ENCODE peak calls at places on chromosomes 3 and 15, in eight cellular contexts. K is esophagus squamous epithelium; M is SK-N-SH; E is caudate nucleus; P is CD4-positive, alpha-beta T cell; G is dorsolateral prefrontal cortex; U is ovary; O is heart right ventricle. W is an unnamed sample.

GRCh38 chr3:2706144-2706835 is 403.9 kb downstream of the IL5RA start:
- DNase-seq in M (no peak), G (no peak), E (no peak), P (no peak), U (no peak), K (no peak), O (no peak), W (no peak)

GRCh38 chr3:184737063-184737462 is 25.2 kb upstream of the MAGEF1 start:
- DNase-seq in P (no peak), E (no peak), U (no peak), O (no peak), G (no peak), K (no peak), M (no peak), W (no peak)

GRCh38 chr3:127043041-127043641 is 60.2 kb downstream of the PLXNA1 start:
- DNase-seq in G (no peak), E (no peak), O (no peak), M (no peak), U (no peak), P (no peak), K (no peak), W (no peak)

GRCh38 chr3:9142346-9142745 is 107.1 kb downstream of the SRGAP3 start:
- DNase-seq in G (no peak), U (no peak), M (no peak), K (no peak), O (no peak), E (no peak), P (no peak), W (no peak)

GRCh38 chr3:177150970-177151627 is 46.2 kb downstream of the TBL1XR1 start:
- DNase-seq in O (no peak), M (no peak), U (no peak), P (no peak), E (no peak), K (no peak), G (no peak), W (no peak)

GRCh38 chr3:11499144-11499543 is 144.6 kb downstream of the VGLL4 start:
- DNase-seq in P (no peak), M (no peak), G (no peak), K (no peak), E (no peak), U (no peak), O (no peak), W (no peak)

GRCh38 chr15:45094358-45094730 is 19.6 kb downstream of the DUOX2 start:
- DNase-seq in P (no peak), G (no peak), M (no peak), U (no peak), E (no peak), O (no peak), K (no peak), W (no peak)

GRCh38 chr3:141227752-141228151 is 3.9 kb upstream of the PXYLP1 start:
- DNase-seq in P (no peak), K (no peak), M (peak), U (no peak), E (no peak), O (no peak), G (no peak), W (no peak)

GRCh38 chr3:105868450-105868744 is 415 bp downstream of the CBLB start:
- DNase-seq in G (peak), K (no peak), M (peak), P (no peak), U (peak), O (peak), E (peak), W (no peak)

GRCh38 chr3:44234674-44235268 is 6.9 kb upstream of the TOPAZ1 start:
- DNase-seq in P (no peak), K (no peak), M (no peak), U (no peak), E (no peak), G (no peak), O (no peak), W (no peak)

GRCh38 chr3:45995370-45996192 is at the start of gene FYCO1:
- DNase-seq in G (peak), K (peak), E (peak), O (peak), U (peak), M (peak), P (peak), W (peak)

GRCh38 chr3:193768069-193768391 is 175.0 kb downstream of the OPA1 start:
- DNase-seq in U (no peak), O (no peak), K (no peak), E (no peak), M (no peak), G (no peak), P (no peak), W (no peak)

GRCh38 chr3:116569611-116570010 is 124.3 kb upstream of the LSAMP start:
- DNase-seq in E (no peak), U (no peak), K (no peak), O (no peak), P (no peak), G (no peak), M (no peak), W (no peak)

GRCh38 chr3:132174500-132174899 is 139.7 kb upstream of the CPNE4 start:
- DNase-seq in P (no peak), U (no peak), G (no peak), M (no peak), O (no peak), K (no peak), E (no peak), W (no peak)

GRCh38 chr15:28953573-28954195 is 67.9 kb downstream of the APBA2 start:
- DNase-seq in M (no peak), G (no peak), E (no peak), U (no peak), P (no peak), K (no peak), O (no peak), W (no peak)

GRCh38 chr3:193229851-193230250 is 11.2 kb upstream of the PLAAT1 start:
- DNase-seq in E (no peak), G (no peak), K (no peak), M (no peak), U (no peak), P (no peak), O (no peak), W (no peak)

GRCh38 chr3:179046497-179047353 is 24.9 kb downstream of the ZMAT3 start:
- DNase-seq in G (no peak), U (no peak), K (no peak), E (no peak), M (no peak), P (no peak), O (no peak), W (no peak)

GRCh38 chr3:188749830-188750229 is 421.9 kb upstream of the TPRG1 start:
- DNase-seq in O (no peak), K (no peak), P (no peak), G (no peak), E (no peak), U (no peak), M (no peak), W (no peak)

GRCh38 chr15:36356978-36357582 is 222.3 kb upstream of the CDIN1 start:
- DNase-seq in K (no peak), M (peak), O (peak), P (no peak), U (no peak), G (no peak), E (no peak), W (no peak)

GRCh38 chr3:172051957-172052354 is 12.6 kb downstream of the FNDC3B start:
- DNase-seq in O (no peak), K (no peak), U (no peak), P (no peak), G (no peak), M (no peak), E (no peak), W (no peak)

GRCh38 chr15:89114974-89115373 is 26.7 kb downstream of the ABHD2 start:
- DNase-seq in E (no peak), K (no peak), P (no peak), O (peak), M (peak), G (no peak), U (peak), W (no peak)

GRCh38 chr3:52481819-52482521 is 13.2 kb upstream of the STAB1 start:
- DNase-seq in K (no peak), O (no peak), M (peak), U (no peak), E (no peak), G (no peak), P (no peak), W (peak)

GRCh38 chr3:183244219-183244618 is 8.8 kb upstream of the B3GNT5 start:
- DNase-seq in G (no peak), U (no peak), O (peak), E (peak), P (no peak), M (no peak), K (no peak), W (no peak)

GRCh38 chr3:181052256-181052655 is 62.7 kb upstream of the DNAJC19 start:
- DNase-seq in U (no peak), G (no peak), M (no peak), K (no peak), E (no peak), O (no peak), P (no peak), W (no peak)

GRCh38 chr3:26307192-26307591 is 315.4 kb upstream of the LRRC3B start:
- DNase-seq in O (no peak), U (no peak), K (no peak), M (no peak), G (no peak), P (no peak), E (no peak), W (no peak)

GRCh38 chr3:100993309-100993708 is at the start of gene ABI3BP:
- DNase-seq in K (no peak), E (no peak), M (peak), P (no peak), O (peak), G (peak), U (peak), W (no peak)

GRCh38 chr15:29539736-29540135 is 270.1 kb upstream of the NSMCE3 start:
- DNase-seq in K (no peak), E (no peak), P (no peak), G (no peak), U (no peak), O (no peak), M (no peak), W (no peak)

GRCh38 chr3:14120111-14120920 is 4.4 kb downstream of the CHCHD4 start:
- DNase-seq in K (no peak), O (no peak), E (no peak), M (no peak), P (no peak), G (no peak), U (no peak), W (no peak)

GRCh38 chr3:141262306-141262705 is 30.7 kb downstream of the PXYLP1 start:
- DNase-seq in P (no peak), M (no peak), U (no peak), K (no peak), G (no peak), E (no peak), O (no peak), W (no peak)

GRCh38 chr15:57611938-57612337 is 20.2 kb downstream of the MYZAP start:
- DNase-seq in O (peak), K (no peak), E (no peak), G (no peak), P (no peak), M (peak), U (no peak), W (no peak)

GRCh38 chr3:32414527-32415202 is 23.0 kb downstream of the CMTM7 start:
- DNase-seq in M (no peak), K (no peak), U (no peak), E (no peak), G (no peak), P (peak), O (peak), W (no peak)

GRCh38 chr15:53910236-53910849 is 67.9 kb upstream of the UNC13C start:
- DNase-seq in K (no peak), O (no peak), M (no peak), G (no peak), E (no peak), P (no peak), U (no peak), W (no peak)

GRCh38 chr3:184284696-184285095 is 8.9 kb downstream of the ECE2 start:
- DNase-seq in O (peak), E (peak), M (peak), P (no peak), K (no peak), G (peak), U (peak), W (no peak)

GRCh38 chr15:100544290-100544945 is 15.7 kb upstream of the CERS3 start:
- DNase-seq in E (no peak), P (no peak), U (no peak), O (no peak), M (peak), K (no peak), G (no peak), W (no peak)

GRCh38 chr3:171005648-171006047 is 20.9 kb downstream of the SLC2A2 start:
- DNase-seq in E (no peak), P (no peak), G (no peak), K (no peak), U (no peak), M (no peak), O (no peak), W (no peak)

GRCh38 chr15:101692799-101693198 is 31.5 kb downstream of the TARS3 start:
- DNase-seq in G (no peak), M (no peak), U (no peak), K (no peak), E (no peak), P (no peak), O (no peak), W (no peak)

GRCh38 chr3:58249358-58250092 is 11.9 kb downstream of the ABHD6 start:
- DNase-seq in K (no peak), E (no peak), G (no peak), M (no peak), P (no peak), O (no peak), U (no peak), W (no peak)

GRCh38 chr3:39096775-39097174 is 10.7 kb downstream of the GORASP1 start:
- DNase-seq in O (no peak), G (no peak), E (no peak), P (no peak), K (no peak), U (no peak), M (no peak), W (no peak)

DNA sequence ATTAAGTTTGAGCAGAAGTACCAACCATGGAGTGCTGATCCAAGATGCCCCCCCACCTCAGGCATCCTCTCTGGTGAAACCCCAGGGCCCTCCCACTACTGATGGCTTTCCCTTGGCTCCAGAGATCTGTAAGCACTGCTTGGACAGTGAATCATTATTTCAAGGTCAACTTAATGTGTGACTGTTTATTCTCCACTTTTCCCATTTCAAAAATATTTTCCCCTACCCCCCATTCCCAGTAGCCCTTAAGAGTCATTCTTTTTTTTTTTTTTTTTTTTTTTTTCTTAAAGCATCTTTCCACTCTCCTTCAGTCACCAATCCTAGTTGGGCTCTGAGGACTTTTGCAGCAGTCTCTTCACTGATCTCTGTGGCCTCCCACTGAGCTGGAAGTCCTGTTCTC is 82.6 kb downstream of the PCCB start:
- DNase-seq in U (peak), E (no peak), O (no peak), K (no peak), P (no peak), G (no peak), M (no peak), W (no peak)
- H3K27ac ChIP-seq in U (no peak), E (no peak), O (no peak), K (no peak), P (no peak), G (no peak), M (no peak), W (no peak)

GRCh38 chr3:15899438-15899837 is 101.7 kb upstream of the ANKRD28 start:
- DNase-seq in E (no peak), O (no peak), M (no peak), P (no peak), U (no peak), G (no peak), K (no peak), W (peak)

GRCh38 chr3:15905041-15905440 is 107.3 kb upstream of the ANKRD28 start:
- DNase-seq in K (no peak), M (no peak), G (no peak), P (no peak), E (no peak), O (no peak), U (no peak), W (no peak)

GRCh38 chr3:15903164-15903563 is 105.4 kb upstream of the ANKRD28 start:
- DNase-seq in G (no peak), M (no peak), U (peak), K (no peak), E (no peak), P (no peak), O (peak), W (no peak)

DNA sequence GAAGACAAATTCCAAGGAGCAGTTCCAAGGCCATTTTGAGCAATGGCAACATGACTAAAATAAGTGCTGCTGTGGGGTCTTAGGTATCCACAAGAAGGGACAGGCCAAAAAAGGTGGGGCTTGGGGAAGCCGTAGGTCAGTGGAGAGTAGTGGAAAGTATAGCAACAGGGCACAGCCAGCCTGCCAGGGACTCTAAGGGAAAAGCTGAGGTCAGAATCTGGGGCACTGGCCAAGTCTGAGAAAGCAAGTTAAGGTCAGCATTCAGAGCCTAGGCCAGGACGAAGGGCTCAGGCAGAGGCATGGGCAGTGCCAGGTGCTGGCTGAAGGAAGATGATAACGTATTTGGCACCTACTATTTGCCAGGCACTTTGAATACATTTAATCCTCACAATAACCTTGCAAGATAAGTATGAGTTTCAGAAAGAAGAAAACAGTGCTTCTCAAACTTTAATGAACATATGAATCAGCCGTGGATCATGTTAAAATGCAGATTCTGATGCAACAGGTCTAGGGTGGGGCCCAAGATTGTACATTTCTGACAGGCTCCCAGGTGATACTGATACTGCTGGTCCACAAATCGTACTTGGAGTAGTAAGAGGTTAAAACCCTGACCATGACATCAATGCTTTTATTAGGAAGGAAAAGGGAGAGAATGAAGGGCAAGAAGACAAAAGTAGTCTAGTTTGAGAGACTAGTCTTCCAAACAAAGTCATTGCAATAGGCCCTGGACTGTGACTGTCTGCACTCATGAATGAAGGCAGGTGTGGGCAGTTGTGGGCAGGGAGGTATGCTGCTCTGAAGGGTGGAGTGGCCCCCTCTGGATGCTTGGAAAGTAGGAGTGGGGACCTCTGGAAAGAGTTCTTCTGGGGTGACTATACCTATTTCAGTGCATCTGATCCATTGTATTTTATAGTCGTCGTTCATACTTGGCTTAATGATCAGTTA is 106.3 kb upstream of the ANKRD28 start:
- DNase-seq in O (peak), K (no peak), G (no peak), M (no peak), P (no peak), E (no peak), U (no peak), W (no peak)
- H3K27ac ChIP-seq in O (peak), K (no peak), G (no peak), M (no peak), P (no peak), E (no peak), U (peak), W (no peak)

GRCh38 chr3:107958151-107958550 is 132.7 kb downstream of the CD47 start:
- DNase-seq in K (no peak), O (no peak), U (no peak), G (no peak), P (no peak), E (no peak), M (no peak), W (no peak)
- H3K27ac ChIP-seq in K (peak), O (peak), U (peak), G (no peak), P (no peak), E (peak), M (no peak), W (no peak)

DNA sequence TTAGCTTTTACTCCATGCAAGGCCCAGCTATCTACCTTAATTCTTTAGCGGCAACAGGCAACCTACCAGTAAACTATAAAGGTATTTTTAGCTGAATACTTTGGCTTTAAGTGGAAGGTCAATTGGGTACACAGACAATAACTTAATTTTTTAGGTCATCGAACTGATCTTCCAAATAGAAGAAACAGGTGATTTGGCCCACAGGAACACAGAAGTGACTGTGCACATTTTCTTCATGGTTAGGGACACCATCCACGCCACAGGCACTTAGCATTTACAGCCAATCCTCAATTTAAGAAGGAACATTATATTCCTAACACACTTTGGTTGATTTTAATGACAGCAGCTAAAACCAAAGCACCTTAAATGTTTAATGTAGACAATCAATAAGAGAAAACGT is 1.9 kb downstream of the ARPP19 start:
- DNase-seq in K (no peak), O (no peak), M (no peak), G (no peak), U (no peak), E (no peak), P (no peak), W (no peak)
- H3K27ac ChIP-seq in K (peak), O (peak), M (no peak), G (no peak), U (no peak), E (no peak), P (no peak), W (no peak)

GRCh38 chr3:125045965-125046364 is 9.8 kb downstream of the HEG1 start:
- DNase-seq in G (no peak), U (no peak), P (no peak), E (no peak), K (no peak), M (no peak), O (no peak), W (no peak)
- H3K27ac ChIP-seq in G (no peak), U (no peak), P (no peak), E (no peak), K (no peak), M (no peak), O (no peak), W (no peak)

DNA sequence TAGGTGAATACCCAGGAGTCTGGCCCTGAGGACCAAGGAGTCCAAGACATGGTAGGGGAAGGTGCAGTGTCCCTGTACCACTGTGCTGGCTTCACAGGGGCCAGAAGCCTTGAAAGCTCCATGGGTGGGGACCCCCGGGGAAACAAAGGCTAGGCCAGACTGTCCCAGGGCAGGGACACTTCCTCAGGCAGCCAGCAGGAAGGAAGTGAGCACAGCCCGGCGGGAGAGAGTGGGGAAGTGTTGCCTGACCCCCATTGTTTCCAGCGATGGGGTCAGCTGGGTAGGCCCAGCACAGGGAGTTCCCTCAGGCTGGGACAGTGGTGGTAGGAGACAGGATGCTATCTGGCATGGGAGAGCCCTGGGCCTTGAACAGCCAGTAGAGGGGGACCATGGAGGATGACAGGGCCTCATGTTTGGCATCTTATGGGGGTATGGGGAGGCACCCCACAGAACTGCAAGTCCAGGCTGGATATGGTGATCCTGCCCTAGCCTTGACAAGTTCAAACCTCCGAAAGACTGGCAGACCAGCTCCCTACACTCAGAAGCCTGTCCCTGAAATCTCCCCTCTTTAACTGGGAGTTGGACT is 1.2 kb upstream of the HYAL2 start:
- DNase-seq in U (peak), O (peak), G (no peak), M (no peak), K (no peak), P (no peak), E (no peak), W (no peak)
- H3K27ac ChIP-seq in U (peak), O (peak), G (peak), M (no peak), K (peak), P (peak), E (peak), W (no peak)